ENCODE peak calls at places on chromosome 12, in five cellular contexts. One of them, this sample, is unnamed.

GRCh38 chr12:68007466-68007865 is 18.2 kb downstream of the IFNG-AS1 start:
- DNase-seq in GM12878: no peak
- DNase-seq in CD14-positive monocyte: no peak
- DNase-seq in Calu3: no peak
- DNase-seq in colonic mucosa: no peak
- DNase-seq in this sample: no peak

GRCh38 chr12:105206686-105207374 is 29.1 kb downstream of the APPL2 start:
- DNase-seq in GM12878: no peak
- DNase-seq in CD14-positive monocyte: no peak
- DNase-seq in Calu3: no peak
- DNase-seq in colonic mucosa: no peak
- DNase-seq in this sample: no peak

GRCh38 chr12:27361372-27361771 is 28.7 kb downstream of the BMAL2 start:
- DNase-seq in GM12878: no peak
- DNase-seq in CD14-positive monocyte: no peak
- DNase-seq in Calu3: no peak
- DNase-seq in colonic mucosa: no peak
- DNase-seq in this sample: no peak

GRCh38 chr12:105493091-105493615 is 162.7 kb downstream of the C12orf75 start:
- DNase-seq in GM12878: no peak
- DNase-seq in CD14-positive monocyte: no peak
- DNase-seq in Calu3: no peak
- DNase-seq in colonic mucosa: no peak
- DNase-seq in this sample: no peak

GRCh38 chr12:44626883-44627282 is 249.2 kb downstream of the NELL2 start:
- DNase-seq in GM12878: no peak
- DNase-seq in CD14-positive monocyte: no peak
- DNase-seq in Calu3: no peak
- DNase-seq in colonic mucosa: no peak
- DNase-seq in this sample: no peak

GRCh38 chr12:115943630-115944391 is 333.7 kb downstream of the MED13L start:
- DNase-seq in GM12878: no peak
- DNase-seq in CD14-positive monocyte: no peak
- DNase-seq in Calu3: no peak
- DNase-seq in colonic mucosa: peak; percentile 25
- DNase-seq in this sample: no peak

GRCh38 chr12:11981174-11981733 is 89.5 kb upstream of the BCL2L14 start:
- DNase-seq in GM12878: peak; percentile 98
- DNase-seq in CD14-positive monocyte: no peak
- DNase-seq in Calu3: no peak
- DNase-seq in colonic mucosa: no peak
- DNase-seq in this sample: no peak

GRCh38 chr12:12919666-12920435 is 28.5 kb downstream of the GPRC5A start:
- DNase-seq in GM12878: no peak
- DNase-seq in CD14-positive monocyte: no peak
- DNase-seq in Calu3: no peak
- DNase-seq in colonic mucosa: no peak
- DNase-seq in this sample: no peak

GRCh38 chr12:76556373-76556772 is 3.2 kb downstream of the OSBPL8 start:
- DNase-seq in GM12878: no peak
- DNase-seq in CD14-positive monocyte: no peak
- DNase-seq in Calu3: no peak
- DNase-seq in colonic mucosa: no peak
- DNase-seq in this sample: no peak

GRCh38 chr12:12476836-12477531 is 85.7 kb downstream of the DUSP16 start:
- DNase-seq in GM12878: no peak
- DNase-seq in CD14-positive monocyte: no peak
- DNase-seq in Calu3: no peak
- DNase-seq in colonic mucosa: no peak
- DNase-seq in this sample: no peak

GRCh38 chr12:20931894-20932293 is 121.4 kb downstream of the SLCO1B3 start:
- DNase-seq in GM12878: no peak
- DNase-seq in CD14-positive monocyte: no peak
- DNase-seq in Calu3: no peak
- DNase-seq in colonic mucosa: no peak
- DNase-seq in this sample: no peak

GRCh38 chr12:119301367-119301766 is 33.2 kb upstream of the CCDC60 start:
- DNase-seq in GM12878: no peak
- DNase-seq in CD14-positive monocyte: no peak
- DNase-seq in Calu3: no peak
- DNase-seq in colonic mucosa: no peak
- DNase-seq in this sample: no peak
- TF ChIP-seq CTCF in GM12878: no peak
- TF ChIP-seq CTCF in CD14-positive monocyte: no peak
- TF ChIP-seq CTCF in Calu3: no peak
- TF ChIP-seq CTCF in colonic mucosa: no peak
- TF ChIP-seq CTCF in this sample: no peak

GRCh38 chr12:46676396-46676795 is 149.4 kb downstream of the SLC38A4 start:
- DNase-seq in GM12878: no peak
- DNase-seq in CD14-positive monocyte: no peak
- DNase-seq in Calu3: no peak
- DNase-seq in colonic mucosa: no peak
- DNase-seq in this sample: no peak

GRCh38 chr12:46678441-46678840 is 147.4 kb downstream of the SLC38A4 start:
- DNase-seq in GM12878: no peak
- DNase-seq in CD14-positive monocyte: no peak
- DNase-seq in Calu3: no peak
- DNase-seq in colonic mucosa: no peak
- DNase-seq in this sample: no peak

GRCh38 chr12:46676797-46677520 is 148.8 kb downstream of the SLC38A4 start:
- DNase-seq in GM12878: no peak
- DNase-seq in CD14-positive monocyte: no peak
- DNase-seq in Calu3: no peak
- DNase-seq in colonic mucosa: no peak
- DNase-seq in this sample: no peak

GRCh38 chr12:46679754-46680153 is 146.0 kb downstream of the SLC38A4 start:
- DNase-seq in GM12878: no peak
- DNase-seq in CD14-positive monocyte: no peak
- DNase-seq in Calu3: no peak
- DNase-seq in colonic mucosa: no peak
- DNase-seq in this sample: no peak

DNA sequence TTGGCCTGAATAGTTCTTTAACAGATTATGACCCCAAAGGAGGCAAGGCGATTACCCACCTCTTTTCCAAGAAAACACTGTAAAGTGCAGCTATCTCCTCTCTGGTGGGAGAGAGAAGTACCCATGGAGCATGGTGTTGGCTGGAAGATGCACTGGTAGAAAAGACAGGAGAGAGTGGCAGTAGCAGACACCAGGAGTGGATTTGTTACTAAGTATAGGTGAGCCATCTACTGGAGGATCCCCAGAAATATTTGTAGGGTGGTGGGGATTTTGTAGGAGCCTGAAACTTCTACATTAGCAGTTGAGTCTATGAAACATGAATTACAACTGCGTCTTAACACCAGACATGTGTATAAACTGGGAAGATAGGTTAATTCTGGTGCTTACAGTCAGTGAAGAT is 148.0 kb downstream of the SLC38A4 start:
- DNase-seq in GM12878: no peak
- DNase-seq in CD14-positive monocyte: no peak
- DNase-seq in Calu3: no peak
- DNase-seq in colonic mucosa: no peak
- DNase-seq in this sample: no peak
- TF ChIP-seq CTCF in GM12878: no peak
- TF ChIP-seq CTCF in CD14-positive monocyte: no peak
- TF ChIP-seq CTCF in Calu3: no peak
- TF ChIP-seq CTCF in colonic mucosa: no peak
- TF ChIP-seq CTCF in this sample: no peak

DNA sequence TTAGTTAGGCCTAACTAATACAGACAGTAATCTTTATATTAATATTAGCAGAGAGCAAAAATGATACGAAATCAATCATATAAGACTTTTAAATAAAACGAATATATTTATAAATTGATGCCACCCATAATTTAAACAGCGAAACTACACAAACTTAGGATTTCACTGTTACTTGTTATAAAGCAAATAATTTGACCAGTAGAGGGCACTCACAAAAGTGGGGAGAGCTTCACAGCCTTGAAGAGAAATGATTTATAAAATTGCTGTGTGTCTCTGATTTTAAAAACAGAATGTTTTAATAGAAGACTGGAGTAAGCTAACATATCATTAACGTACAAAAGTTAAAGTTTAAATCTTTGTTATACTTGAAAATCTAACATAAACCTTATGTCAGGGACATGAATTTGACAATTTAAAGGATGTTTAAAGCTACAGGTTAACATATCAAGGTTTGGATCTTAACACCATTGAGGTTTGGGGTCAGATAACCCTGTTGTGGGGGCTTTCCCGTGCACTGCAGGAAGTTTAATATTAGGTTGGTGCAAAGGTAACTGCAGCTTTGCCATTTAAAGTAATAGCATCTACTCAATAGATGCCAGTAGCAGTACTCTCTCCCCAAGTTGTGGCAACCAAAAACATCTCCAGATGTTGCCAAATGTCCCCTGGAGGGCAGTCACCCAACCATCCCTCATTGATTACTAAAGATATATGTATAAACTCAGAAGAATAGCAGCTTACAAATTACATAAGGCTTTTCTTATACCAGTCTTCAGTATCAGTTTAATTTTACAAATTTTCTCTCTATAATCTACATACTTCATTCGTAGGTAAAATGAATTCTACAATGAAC is 9.3 kb downstream of the KRAS start:
- DNase-seq in GM12878: no peak
- DNase-seq in CD14-positive monocyte: no peak
- DNase-seq in Calu3: no peak
- DNase-seq in colonic mucosa: no peak
- DNase-seq in this sample: no peak
- TF ChIP-seq CTCF in GM12878: peak; percentile 55
- TF ChIP-seq CTCF in CD14-positive monocyte: peak; percentile 87
- TF ChIP-seq CTCF in Calu3: peak; percentile 12
- TF ChIP-seq CTCF in colonic mucosa: peak; percentile 51
- TF ChIP-seq CTCF in this sample: peak; percentile 62

DNA sequence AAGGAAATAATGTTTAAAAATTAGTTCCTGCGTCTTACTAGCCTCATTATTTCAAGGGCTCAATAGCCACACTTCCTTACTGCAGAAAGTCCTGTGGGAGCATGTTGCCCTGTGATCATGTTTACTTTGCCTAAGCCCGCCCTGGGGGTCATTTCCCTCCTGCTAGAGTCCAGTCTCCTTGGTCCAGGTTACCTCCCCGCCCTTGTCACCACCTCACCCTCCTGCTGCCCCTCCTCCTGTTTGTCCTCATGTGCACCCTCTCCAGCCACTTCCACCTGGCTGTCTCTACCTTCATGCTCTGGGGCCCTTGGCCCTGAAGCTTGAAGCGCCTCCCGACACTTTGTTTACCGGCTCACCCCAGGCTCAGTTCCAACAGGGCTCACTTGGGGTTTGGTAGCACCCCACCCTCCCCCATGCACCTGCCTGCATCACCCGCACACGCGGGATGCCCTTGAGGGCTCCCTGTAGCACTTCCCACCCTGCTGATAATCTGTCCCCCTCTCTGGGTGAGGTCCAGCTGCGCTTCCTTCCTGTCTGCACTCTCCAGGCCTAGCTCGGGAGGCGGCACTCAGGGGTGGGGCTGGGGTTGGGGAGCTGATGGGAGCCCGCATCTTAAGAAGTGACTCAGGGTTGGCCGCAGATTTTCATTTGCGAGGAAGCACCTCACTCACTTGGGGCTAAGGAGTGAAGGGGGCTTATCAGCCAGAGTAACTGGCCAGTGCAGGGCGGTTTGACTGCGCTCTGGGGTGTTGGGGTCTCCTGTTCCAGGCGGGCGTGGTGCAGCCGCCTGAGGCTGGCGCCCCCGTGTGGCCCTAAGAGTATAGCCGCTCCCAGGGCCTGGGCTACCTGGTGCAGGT is 40.1 kb downstream of the SMIM41 start:
- DNase-seq in GM12878: no peak
- DNase-seq in CD14-positive monocyte: peak; percentile 86
- DNase-seq in Calu3: peak; percentile 62
- DNase-seq in colonic mucosa: peak; percentile 63
- DNase-seq in this sample: peak; percentile 52
- TF ChIP-seq CTCF in GM12878: peak; percentile 76
- TF ChIP-seq CTCF in CD14-positive monocyte: peak; percentile 64
- TF ChIP-seq CTCF in Calu3: peak; percentile 70
- TF ChIP-seq CTCF in colonic mucosa: peak; percentile 62
- TF ChIP-seq CTCF in this sample: peak; percentile 83

DNA sequence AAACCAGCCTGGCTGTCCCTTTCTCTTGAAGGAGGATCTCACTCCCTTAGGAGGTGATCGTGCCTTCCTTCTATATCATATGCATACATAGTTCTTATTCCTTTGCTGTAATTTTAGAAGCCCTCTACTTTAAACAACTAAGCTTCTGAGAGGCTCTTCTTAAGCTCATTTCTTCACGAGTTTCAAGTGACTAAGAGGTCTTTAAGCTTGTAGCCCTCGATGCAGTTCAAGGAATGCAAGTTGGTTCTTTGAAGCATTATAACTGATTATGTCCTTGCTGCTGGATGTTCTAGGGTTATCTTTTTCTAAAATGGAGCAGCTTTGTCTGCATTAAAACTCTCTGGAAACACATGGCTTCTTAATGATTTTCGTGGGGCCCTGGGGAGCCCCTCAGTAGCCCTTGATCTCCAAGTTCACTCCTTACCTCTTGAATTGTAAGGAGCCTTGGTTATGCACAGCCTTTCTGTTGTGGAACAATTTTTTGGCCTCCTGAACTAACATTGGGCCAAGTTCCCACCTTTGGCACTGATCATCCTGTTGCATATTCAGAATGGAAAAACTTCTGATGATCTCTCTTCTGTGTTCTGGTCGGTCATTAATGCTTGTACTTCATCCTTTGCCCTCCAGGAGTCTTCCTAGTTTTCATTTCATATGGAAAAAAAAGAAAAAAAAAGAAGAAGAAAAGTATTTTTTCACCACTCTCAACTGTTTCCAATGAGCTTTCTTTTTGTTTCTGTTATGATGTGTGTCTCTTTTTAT is 12.6 kb downstream of the RASSF8 start:
- DNase-seq in GM12878: no peak
- DNase-seq in CD14-positive monocyte: no peak
- DNase-seq in Calu3: no peak
- DNase-seq in colonic mucosa: no peak
- DNase-seq in this sample: no peak
- TF ChIP-seq CTCF in GM12878: no peak
- TF ChIP-seq CTCF in CD14-positive monocyte: no peak
- TF ChIP-seq CTCF in Calu3: no peak
- TF ChIP-seq CTCF in colonic mucosa: no peak
- TF ChIP-seq CTCF in this sample: peak; percentile 44

GRCh38 chr12:119808441-119808840 is 68.7 kb downstream of the CIT start:
- DNase-seq in GM12878: no peak
- DNase-seq in CD14-positive monocyte: no peak
- DNase-seq in Calu3: no peak
- DNase-seq in colonic mucosa: no peak
- DNase-seq in this sample: no peak

GRCh38 chr12:119802472-119802871 is 74.6 kb downstream of the CIT start:
- DNase-seq in GM12878: no peak
- DNase-seq in CD14-positive monocyte: no peak
- DNase-seq in Calu3: no peak
- DNase-seq in colonic mucosa: no peak
- DNase-seq in this sample: no peak

GRCh38 chr12:119803391-119803791 is 73.7 kb downstream of the CIT start:
- DNase-seq in GM12878: no peak
- DNase-seq in CD14-positive monocyte: no peak
- DNase-seq in Calu3: no peak
- DNase-seq in colonic mucosa: no peak
- DNase-seq in this sample: peak; percentile 36

GRCh38 chr12:119807380-119807779 is 69.7 kb downstream of the CIT start:
- DNase-seq in GM12878: no peak
- DNase-seq in CD14-positive monocyte: no peak
- DNase-seq in Calu3: no peak
- DNase-seq in colonic mucosa: no peak
- DNase-seq in this sample: no peak

GRCh38 chr12:119804011-119804641 is 73.0 kb downstream of the CIT start:
- DNase-seq in GM12878: no peak
- DNase-seq in CD14-positive monocyte: no peak
- DNase-seq in Calu3: peak; percentile 76
- DNase-seq in colonic mucosa: no peak
- DNase-seq in this sample: peak; percentile 60
- TF ChIP-seq CTCF in GM12878: no peak
- TF ChIP-seq CTCF in CD14-positive monocyte: no peak
- TF ChIP-seq CTCF in Calu3: peak; percentile 49
- TF ChIP-seq CTCF in colonic mucosa: no peak
- TF ChIP-seq CTCF in this sample: no peak

GRCh38 chr12:56315626-56316473 is at the start of gene CNPY2:
- DNase-seq in GM12878: peak; percentile 97
- DNase-seq in CD14-positive monocyte: peak; percentile 94
- DNase-seq in Calu3: peak; percentile 98
- DNase-seq in colonic mucosa: peak; percentile 95
- DNase-seq in this sample: peak; percentile 95
- TF ChIP-seq CTCF in GM12878: no peak
- TF ChIP-seq CTCF in CD14-positive monocyte: no peak
- TF ChIP-seq CTCF in Calu3: no peak
- TF ChIP-seq CTCF in colonic mucosa: no peak
- TF ChIP-seq CTCF in this sample: peak; percentile 35

This sample was measured in endothelial cell.